ENCODE peak calls at places on chromosomes 16 and 17, in four cellular contexts. E, I, L and Y are unnamed samples.

GRCh38 chr17:41687828-41688640 is 651 bp upstream of the EIF1 start:
- DNase-seq in E (no peak), I (peak), L (peak), Y (peak)

GRCh38 chr17:18176152-18176551 is 7.5 kb upstream of the ALKBH5 start:
- DNase-seq in L (no peak), I (no peak), E (no peak), Y (peak)

GRCh38 chr17:49373115-49373514 is 11.1 kb upstream of the ZNF652 start:
- DNase-seq in E (no peak), I (no peak), L (no peak), Y (peak)

GRCh38 chr16:23847938-23848337 is 12.2 kb downstream of the PRKCB start:
- DNase-seq in E (no peak), L (no peak), I (no peak), Y (peak)

GRCh38 chr16:6926341-6926740 is 406.3 kb upstream of the RBFOX1 start:
- DNase-seq in E (no peak), L (no peak), I (no peak), Y (no peak)

GRCh38 chr16:86387461-86388440 is 122.6 kb upstream of the FOXF1 start:
- DNase-seq in I (no peak), E (no peak), L (no peak), Y (no peak)

GRCh38 chr16:85303354-85303883 is 191.1 kb upstream of the CIBAR2 start:
- DNase-seq in I (peak), E (peak), L (no peak), Y (peak)

GRCh38 chr16:50273888-50274770 is 7.8 kb downstream of the ADCY7 start:
- DNase-seq in L (peak), E (no peak), I (peak), Y (peak)

GRCh38 chr16:57082664-57083063 is 9.7 kb upstream of the CPNE2 start:
- DNase-seq in E (no peak), I (no peak), L (no peak), Y (no peak)

GRCh38 chr16:84607694-84608093 is 10.2 kb downstream of the COTL1 start:
- DNase-seq in L (no peak), E (no peak), I (no peak), Y (peak)

GRCh38 chr16:84382396-84382795 is 14.1 kb downstream of the ATP2C2 start:
- DNase-seq in I (peak), E (no peak), L (no peak), Y (no peak)

GRCh38 chr16:68668266-68668665 is 23.2 kb downstream of the CDH3 start:
- DNase-seq in I (no peak), L (peak), E (no peak), Y (peak)

GRCh38 chr16:51755039-51755501 is 604.0 kb upstream of the SALL1 start:
- DNase-seq in L (no peak), I (no peak), E (peak), Y (no peak)

GRCh38 chr17:7858487-7858832 is 657 bp downstream of the CYB5D1 start:
- DNase-seq in L (peak), E (peak), I (peak), Y (peak)
- TF ChIP-seq CTCF in L (peak), E (peak), I (peak), Y (peak)

GRCh38 chr16:4868046-4868445 is 20.8 kb downstream of the UBN1 start:
- DNase-seq in I (no peak), L (no peak), E (no peak), Y (no peak)
- H3K4me3 ChIP-seq in I (no peak), L (no peak), E (no peak), Y (no peak)

DNA sequence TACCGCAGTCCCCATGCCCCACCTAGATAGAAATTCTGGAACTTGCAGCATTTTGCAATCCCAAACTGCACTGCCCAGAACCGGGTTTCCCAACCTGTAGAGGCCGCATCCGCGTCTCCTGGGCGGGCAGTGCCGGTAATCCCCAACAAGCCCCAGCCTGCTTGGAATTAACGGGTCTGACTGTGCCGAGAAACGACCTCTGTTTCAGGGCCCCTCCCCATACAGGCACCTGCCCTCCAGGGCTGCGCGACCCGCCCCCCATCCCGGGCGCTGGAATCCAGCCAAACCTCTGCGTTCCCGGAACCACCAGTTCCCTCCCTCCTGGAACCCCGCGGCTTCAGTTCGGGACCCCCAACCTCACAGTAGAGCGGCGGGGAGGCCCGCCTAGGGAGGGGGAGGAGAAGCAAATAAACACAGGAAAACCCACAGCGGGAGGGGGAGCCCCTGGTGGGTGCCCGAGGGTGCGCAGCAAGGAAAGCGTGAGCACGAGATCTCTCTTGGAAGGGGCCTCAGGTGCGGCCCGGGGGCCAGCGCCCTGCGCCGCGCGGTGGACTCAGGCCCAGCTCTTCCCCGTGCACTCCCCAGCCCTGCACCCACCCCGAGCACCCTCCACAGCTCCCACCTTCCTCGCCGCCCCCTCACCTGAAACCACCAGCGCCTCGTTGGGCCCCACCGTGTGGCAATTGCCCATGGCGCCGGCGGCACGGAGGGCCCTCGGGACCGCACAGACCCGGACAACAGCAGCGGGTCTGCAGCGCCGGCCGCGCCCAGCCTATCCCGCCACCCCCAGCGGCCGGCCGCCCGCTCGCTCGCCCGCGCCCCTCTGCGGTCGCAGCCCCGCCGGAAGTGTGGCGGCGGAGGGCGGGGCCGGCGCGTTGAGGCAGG is at the start of gene FLOT2:
- DNase-seq in L (peak), I (peak), E (peak), Y (peak)
- TF ChIP-seq CTCF in L (peak), I (peak), E (peak), Y (peak)

GRCh38 chr17:68198931-68199836 is 48.7 kb upstream of the AMZ2 start:
- DNase-seq in I (no peak), L (no peak), E (peak), Y (no peak)

GRCh38 chr17:68199837-68200688 is 47.8 kb upstream of the AMZ2 start:
- DNase-seq in L (no peak), E (peak), I (no peak), Y (no peak)

GRCh38 chr17:68201425-68201785 is 46.4 kb upstream of the AMZ2 start:
- DNase-seq in L (no peak), E (no peak), I (no peak), Y (no peak)

GRCh38 chr17:68197997-68198930 is 49.6 kb upstream of the AMZ2 start:
- DNase-seq in L (no peak), I (peak), E (peak), Y (no peak)

GRCh38 chr17:68200689-68201424 is 47.0 kb upstream of the AMZ2 start:
- DNase-seq in E (peak), L (peak), I (peak), Y (peak)
- H3K4me3 ChIP-seq in E (peak), L (peak), I (peak), Y (peak)

DNA sequence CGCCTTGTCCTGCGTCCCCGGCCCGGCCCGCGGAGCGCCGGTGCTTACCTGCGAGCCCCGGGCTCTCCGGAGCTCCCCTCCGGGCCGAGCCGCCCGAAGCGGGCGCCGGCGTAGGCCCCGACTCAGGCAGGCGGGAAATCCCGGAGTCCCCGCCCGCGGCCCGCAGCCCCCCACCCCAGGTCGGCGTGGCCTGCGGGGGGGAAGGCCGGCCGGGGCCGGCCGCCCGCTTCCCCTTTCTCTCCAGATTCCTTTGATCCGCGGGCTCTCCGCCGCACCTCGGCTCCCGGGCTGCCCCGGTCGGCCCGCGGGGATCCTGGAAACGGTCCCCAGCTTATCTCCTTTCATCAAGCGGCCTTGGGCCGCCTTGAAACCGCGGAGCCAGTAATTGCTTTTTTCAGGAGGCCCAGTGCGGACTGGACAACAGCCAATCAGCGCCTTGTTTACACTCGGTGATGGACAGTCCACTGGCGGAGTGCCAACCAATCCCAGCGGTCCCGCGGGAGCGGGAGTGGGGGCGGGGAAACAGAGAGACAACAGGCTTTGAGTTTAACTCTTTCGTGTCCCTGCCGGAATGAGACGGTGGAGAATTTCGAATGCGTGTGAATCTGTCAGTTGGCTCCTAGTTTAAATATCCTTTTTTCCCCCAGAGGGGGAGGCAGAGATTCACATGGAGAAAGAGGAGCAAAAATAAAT is 1.4 kb upstream of the BAHCC1 start:
- DNase-seq in L (peak), E (peak), I (peak), Y (peak)
- TF ChIP-seq CTCF in L (no peak), E (peak), I (no peak), Y (no peak)

DNA sequence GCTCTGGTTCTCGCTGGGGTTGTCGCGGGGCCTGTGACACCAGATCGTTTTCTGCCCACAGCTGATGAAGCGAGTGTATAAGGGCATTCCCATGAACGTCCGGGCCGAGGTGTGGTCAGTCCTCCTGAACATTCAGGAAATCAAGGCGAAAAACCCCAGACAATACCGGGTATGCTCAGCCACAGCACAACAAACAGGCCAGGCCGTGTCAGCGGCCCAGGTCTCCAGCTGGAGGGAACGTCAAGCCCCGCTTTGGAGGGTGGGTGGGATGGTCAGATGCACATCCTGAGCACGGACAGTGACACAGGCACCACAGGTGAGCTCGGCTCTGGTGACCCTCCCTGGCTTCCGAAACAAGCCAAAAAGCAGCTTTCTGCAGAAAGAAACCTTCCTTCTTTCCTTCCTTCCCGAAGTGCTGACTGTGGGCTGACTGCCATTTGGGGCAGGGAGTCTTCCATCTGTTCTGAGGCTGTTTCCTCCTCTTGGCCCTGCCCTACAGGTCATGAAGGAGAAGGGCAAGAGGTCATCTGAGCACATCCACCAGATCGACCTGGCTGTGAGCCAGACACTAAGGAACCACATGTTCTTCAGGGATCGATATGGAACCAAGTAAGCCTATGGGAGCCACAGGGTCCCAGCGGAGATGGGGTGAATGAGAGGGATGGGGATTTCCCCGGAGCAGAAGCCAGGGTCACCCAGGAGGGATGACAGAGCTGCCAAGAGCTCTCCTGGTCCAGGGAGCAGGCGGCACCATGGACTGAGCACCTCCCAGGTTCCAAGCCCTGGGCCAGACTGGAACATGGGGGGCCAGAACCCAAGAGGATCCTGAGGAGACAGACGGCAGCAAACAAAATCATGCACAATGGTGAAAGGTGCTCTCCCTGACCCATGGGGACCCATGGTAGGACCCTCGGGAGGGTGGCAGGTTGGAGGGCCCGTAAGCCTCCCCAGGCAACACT is 79.4 kb downstream of the GOSR1 start:
- DNase-seq in I (peak), E (no peak), L (no peak), Y (no peak)
- H3K4me3 ChIP-seq in I (no peak), E (no peak), L (no peak), Y (no peak)

GRCh38 chr17:40445769-40446468 is 2.7 kb downstream of the IGFBP4 start:
- DNase-seq in L (no peak), I (no peak), E (no peak), Y (no peak)
- TF ChIP-seq CTCF in L (no peak), I (no peak), E (no peak), Y (no peak)

DNA sequence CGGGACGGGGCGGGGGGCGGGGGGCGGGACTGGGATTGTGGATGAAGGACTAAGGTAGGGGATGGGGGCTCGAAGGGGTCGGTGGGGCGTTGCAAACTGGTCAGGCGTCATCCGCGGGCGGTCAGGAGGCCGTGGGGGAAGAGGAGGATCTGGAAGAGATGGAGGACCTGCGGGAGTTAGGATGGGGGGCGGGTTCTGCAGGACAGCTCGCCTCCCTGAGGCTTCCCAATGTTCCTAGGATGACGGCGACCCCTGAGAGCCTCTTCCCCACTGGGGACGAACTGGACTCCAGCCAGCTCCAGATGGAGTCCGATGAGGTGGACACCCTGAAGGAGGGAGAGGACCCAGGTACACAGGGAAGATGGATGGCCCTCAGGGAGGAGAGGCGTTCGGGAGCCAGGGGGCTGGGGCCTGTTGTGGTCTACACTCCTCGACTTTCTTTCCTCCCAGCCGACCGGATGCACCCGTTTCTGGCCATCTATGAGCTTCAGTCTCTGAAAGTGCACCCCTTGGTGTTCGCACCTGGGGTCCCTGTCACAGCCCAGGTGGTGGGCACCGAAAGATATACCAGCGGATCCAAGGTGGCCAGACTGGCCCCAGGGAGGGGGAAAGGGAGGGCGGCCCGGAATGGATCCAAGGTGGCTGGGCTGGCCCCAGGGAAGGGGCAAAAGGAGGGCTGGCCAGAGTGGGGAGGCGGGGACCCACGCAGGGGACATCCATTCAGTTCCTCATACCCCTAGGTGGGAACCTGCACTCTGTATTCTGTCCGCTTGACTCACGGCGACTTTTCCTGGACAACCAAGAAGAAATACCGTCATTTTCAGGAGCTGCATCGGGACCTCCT is 804 bp downstream of the PLD2 start:
- DNase-seq in I (no peak), E (no peak), L (no peak), Y (no peak)
- H3K4me3 ChIP-seq in I (peak), E (peak), L (peak), Y (peak)